ENCODE peak calls at places on chromosomes 7 and 10, in nine cellular contexts. A, E, G, V, U, Y, X, Z and K are unnamed samples.

GRCh38 chr7:73703985-73704639 is 15.4 kb downstream of the STX1A start:
- DNase-seq in A (peak; percentile 75), X (peak; percentile 64), G (peak; percentile 35), U (no peak), E (peak; percentile 89), V (no peak), Z (no peak), Y (no peak), K (peak; percentile 81)

GRCh38 chr10:49252313-49253034 is 46.5 kb upstream of the C10orf71 start:
- DNase-seq in U (no peak), X (no peak), G (no peak), Z (no peak), Y (no peak), A (no peak), E (no peak), V (no peak), K (no peak)

GRCh38 chr10:100890696-100891271 is 22.0 kb upstream of the SLF2 start:
- DNase-seq in V (no peak), Y (peak; percentile 95), X (peak; percentile 97), A (peak; percentile 96), G (no peak), Z (no peak), U (peak; percentile 5), E (no peak), K (peak; percentile 98)

GRCh38 chr7:104160375-104160774 is 47.4 kb downstream of the ORC5 start:
- DNase-seq in Y (no peak), U (no peak), X (peak; percentile 49), G (no peak), A (peak; percentile 24), Z (no peak), V (no peak), E (peak; percentile 17), K (peak; percentile 41)

GRCh38 chr10:110566472-110567200 is 859 bp upstream of the SMC3 start:
- DNase-seq in U (no peak), V (no peak), X (no peak), A (peak; percentile 44), Y (no peak), E (peak; percentile 46), G (no peak), Z (no peak), K (no peak)

GRCh38 chr7:111138196-111138569 is 47.3 kb downstream of the LRRN3 start:
- DNase-seq in E (no peak), Y (no peak), G (no peak), V (peak; percentile 20), U (peak; percentile 60), Z (peak; percentile 73), A (peak; percentile 88), X (peak; percentile 74), K (peak; percentile 48)

GRCh38 chr7:129644634-129645230 is 33.2 kb downstream of the NRF1 start:
- DNase-seq in X (peak; percentile 77), E (peak; percentile 53), Y (no peak), G (no peak), A (peak; percentile 73), U (no peak), V (no peak), Z (no peak), K (peak; percentile 78)

GRCh38 chr7:141585592-141586510 is 34.6 kb downstream of the AGK start:
- DNase-seq in G (no peak), E (no peak), U (no peak), X (peak; percentile 91), Y (peak; percentile 69), V (no peak), A (peak; percentile 85), Z (peak; percentile 36), K (peak; percentile 98)

GRCh38 chr7:151863386-151864079 is 13.4 kb downstream of the PRKAG2 start:
- DNase-seq in X (no peak), Z (no peak), U (no peak), E (no peak), G (no peak), V (no peak), Y (no peak), A (no peak), K (no peak)

GRCh38 chr7:1546274-1546908 is 9.6 kb downstream of the TMEM184A start:
- DNase-seq in E (no peak), U (no peak), A (no peak), X (no peak), Z (no peak), Y (no peak), V (no peak), G (no peak), K (no peak)

GRCh38 chr10:126459878-126460481 is 71.7 kb upstream of the ADAM12 start:
- DNase-seq in X (peak; percentile 98), G (no peak), V (no peak), Z (no peak), E (no peak), Y (peak; percentile 70), U (no peak), A (peak; percentile 96), K (peak; percentile 97)

GRCh38 chr10:3898821-3899220 is 113.8 kb upstream of the KLF6 start:
- DNase-seq in U (peak; percentile 37), G (peak; percentile 47), A (no peak), X (no peak), V (no peak), E (no peak), Z (no peak), Y (no peak), K (no peak)

GRCh38 chr10:97067716-97068391 is 117.9 kb downstream of the SLIT1 start:
- DNase-seq in X (no peak), U (no peak), Y (no peak), A (no peak), V (no peak), Z (no peak), E (peak; percentile 76), G (no peak), K (peak; percentile 4)

GRCh38 chr7:122403113-122403512 is 98.6 kb upstream of the FEZF1 start:
- DNase-seq in E (no peak), Y (no peak), G (no peak), X (no peak), Z (no peak), U (no peak), A (no peak), V (no peak), K (no peak)

GRCh38 chr7:85628187-85628586 is 441.3 kb upstream of the SEMA3D start:
- DNase-seq in V (no peak), G (no peak), A (no peak), Z (no peak), E (peak; percentile 32), X (no peak), U (no peak), Y (no peak), K (no peak)

GRCh38 chr7:1844336-1844955 is 174.4 kb downstream of the ELFN1 start:
- DNase-seq in U (no peak), Y (no peak), Z (peak; percentile 15), X (no peak), A (peak; percentile 8), V (no peak), E (peak; percentile 63), G (no peak), K (no peak)

GRCh38 chr7:20578257-20578771 is 37.2 kb upstream of the ABCB5 start:
- DNase-seq in G (no peak), V (no peak), E (no peak), Y (no peak), X (no peak), A (no peak), U (no peak), Z (no peak), K (no peak)

GRCh38 chr7:55569797-55570196 is 2.5 kb downstream of the VOPP1 start:
- DNase-seq in A (no peak), Y (no peak), E (no peak), G (no peak), V (no peak), Z (peak; percentile 48), U (no peak), X (no peak), K (no peak)

GRCh38 chr7:151060113-151060415 is 675 bp downstream of the SLC4A2 start:
- DNase-seq in E (no peak), Y (no peak), X (no peak), G (no peak), V (no peak), Z (no peak), A (no peak), U (no peak), K (no peak)

GRCh38 chr10:43857206-43857952 is 208.7 kb upstream of the ZNF32 start:
- DNase-seq in E (peak; percentile 69), X (peak; percentile 85), Y (peak; percentile 72), G (no peak), Z (no peak), U (peak; percentile 40), A (peak; percentile 92), V (no peak), K (peak; percentile 89)

GRCh38 chr7:31906479-31907171 is 163.6 kb downstream of the PDE1C start:
- DNase-seq in G (no peak), U (no peak), X (no peak), A (no peak), E (no peak), Z (no peak), V (no peak), Y (no peak), K (no peak)
- TF ChIP-seq CTCF in G (no peak), U (no peak), X (no peak), A (no peak), E (no peak), Z (no peak), V (no peak), Y (no peak), K (no peak)

DNA sequence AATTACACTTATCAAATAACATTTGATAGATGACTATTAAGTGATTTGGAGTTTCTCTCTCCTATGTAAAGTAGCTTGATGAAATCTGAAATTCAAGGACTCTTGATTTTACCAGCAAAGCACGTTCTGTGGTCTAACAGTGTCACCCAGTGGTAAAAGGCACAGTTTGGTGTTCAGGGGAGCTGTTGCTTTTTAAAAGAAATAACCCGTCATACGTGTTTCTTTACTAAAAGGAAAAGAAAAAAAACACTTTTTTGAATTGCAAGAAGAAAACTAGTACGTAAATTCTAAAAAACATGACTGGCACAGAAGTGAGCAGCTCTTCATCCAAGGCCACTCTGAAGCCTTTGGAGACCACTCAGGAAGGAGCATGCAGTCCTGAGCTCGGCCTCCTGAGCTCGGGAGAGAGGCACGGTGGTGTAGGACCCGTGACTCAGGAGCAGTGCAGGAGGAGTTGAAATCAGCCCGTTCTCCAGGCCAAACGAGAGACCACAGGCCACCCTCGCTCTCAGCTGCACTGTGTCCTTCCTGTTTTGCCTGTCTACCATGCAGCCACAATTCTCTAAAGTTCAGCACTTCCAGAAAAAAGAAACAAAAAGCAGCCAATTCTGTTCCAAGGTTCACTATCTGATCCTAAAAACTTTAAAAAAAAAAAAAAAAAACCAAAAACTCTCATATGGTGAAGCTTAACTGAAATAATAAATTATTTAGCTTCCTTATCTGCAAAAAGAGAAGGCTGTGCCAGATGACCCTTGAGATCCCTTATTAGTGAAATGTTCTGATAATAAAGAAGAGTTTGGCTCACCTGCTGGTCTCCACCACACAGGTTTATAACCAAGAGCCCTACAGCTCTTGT is 212.6 kb upstream of the FRMD4A start:
- DNase-seq in X (peak; percentile 49), V (no peak), A (peak; percentile 37), E (no peak), Y (no peak), Z (no peak), U (peak; percentile 62), G (no peak), K (peak; percentile 70)
- H3K4me3 ChIP-seq in X (no peak overlapping the region), V (peak overlapping the region; percentile 50), A (no peak overlapping the region), E (no peak overlapping the region), Y (no peak overlapping the region), Z (no peak overlapping the region), U (peak overlapping the region; percentile 35), G (no peak overlapping the region), K (no peak overlapping the region)

GRCh38 chr10:93680414-93681047 is 21.9 kb downstream of the FRA10AC1 start:
- DNase-seq in U (no peak), Z (no peak), V (no peak), Y (peak; percentile 4), E (peak; percentile 12), A (peak; percentile 58), G (no peak), X (peak; percentile 65), K (peak; percentile 68)
- TF ChIP-seq CTCF in U (no peak), Z (no peak), V (peak; percentile 40), Y (peak; percentile 34), E (peak; percentile 66), A (peak; percentile 13), G (no peak), X (peak; percentile 16), K (peak; percentile 47)

GRCh38 chr7:157691521-157692155 is 354.8 kb downstream of the DNAJB6 start:
- DNase-seq in V (no peak), A (peak; percentile 11), G (no peak), Y (no peak), Z (no peak), E (peak; percentile 56), X (peak; percentile 10), U (no peak), K (peak; percentile 12)
- H3K4me3 ChIP-seq in V (peak overlapping the region; percentile 43), A (no peak overlapping the region), G (no peak overlapping the region), Y (no peak overlapping the region), Z (no peak overlapping the region), E (no peak overlapping the region), X (no peak overlapping the region), U (no peak overlapping the region), K (peak overlapping the region; percentile 47)